ENCODE peak calls at places on chromosomes 1 and 21, in four cellular contexts. O is GM12878, X is K562, T is HepG2. S is an unnamed sample.

GRCh38 chr1:41751804-41752513 is 166.8 kb downstream of the HIVEP3 start:
- DNase-seq in O (peak; percentile 86), X (no peak), T (no peak), S (no peak)

GRCh38 chr1:67642694-67643093 is 42.3 kb upstream of the GADD45A start:
- DNase-seq in O (no peak), X (no peak), T (no peak), S (no peak)

GRCh38 chr1:58874757-58875755 is 91.2 kb upstream of the JUN start:
- DNase-seq in O (no peak), X (no peak), T (peak; percentile 84), S (peak; percentile 46)

GRCh38 chr1:244352156-244352830 is 99.4 kb downstream of the ADSS2 start:
- DNase-seq in O (no peak), X (no peak), T (no peak), S (no peak)

GRCh38 chr1:45687753-45688737 is at the start of gene TMEM69:
- DNase-seq in O (peak; percentile 77), X (peak; percentile 75), T (peak; percentile 90), S (peak; percentile 79)

GRCh38 chr21:43869486-43870325 is 4.7 kb downstream of the AGPAT3 start:
- DNase-seq in O (no peak), X (no peak), T (no peak), S (no peak)

GRCh38 chr21:17829472-17829871 is 10.3 kb upstream of the C21orf91 start:
- DNase-seq in O (no peak), X (no peak), T (no peak), S (no peak)

GRCh38 chr1:107874221-107874620 is 90.8 kb downstream of the VAV3 start:
- DNase-seq in O (no peak), X (no peak), T (no peak), S (no peak)

GRCh38 chr1:43286115-43286514 is 734 bp upstream of the C1orf210 start:
- DNase-seq in O (no peak), X (no peak), T (no peak), S (no peak)

GRCh38 chr1:147238053-147238902 is 4.2 kb upstream of the CHD1L start:
- DNase-seq in O (no peak), X (no peak), T (peak; percentile 96), S (no peak)

GRCh38 chr1:118951270-118951936 is 36.7 kb downstream of the TBX15 start:
- DNase-seq in O (no peak), X (no peak), T (no peak), S (no peak)

GRCh38 chr1:212475151-212475550 is 42.4 kb downstream of the NENF start:
- DNase-seq in O (no peak), X (no peak), T (no peak), S (no peak)

GRCh38 chr1:82162526-82163420 is 362.0 kb downstream of the ADGRL2 start:
- DNase-seq in O (no peak), X (no peak), T (no peak), S (no peak)

GRCh38 chr21:38327984-38328383 is 71.2 kb downstream of the KCNJ15 start:
- DNase-seq in O (peak; percentile 24), X (no peak), T (no peak), S (no peak)

GRCh38 chr1:64006276-64007051 is 197.0 kb upstream of the UBE2U start:
- DNase-seq in O (no peak), X (peak; percentile 9), T (peak; percentile 12), S (no peak)

GRCh38 chr1:172820759-172821158 is 161.9 kb downstream of the FASLG start:
- DNase-seq in O (no peak), X (no peak), T (no peak), S (no peak)

GRCh38 chr1:14943516-14943851 is 210.1 kb upstream of the TMEM51 start:
- DNase-seq in O (no peak), X (no peak), T (no peak), S (no peak)
- H3K4me3 ChIP-seq in O (no peak overlapping the region), X (no peak overlapping the region), T (no peak overlapping the region), S (no peak overlapping the region)

GRCh38 chr1:110151175-110151715 is 951 bp downstream of the SLC6A17 start:
- DNase-seq in O (no peak), X (no peak), T (no peak), S (peak; percentile 65)

GRCh38 chr1:110153407-110153950 is 3.2 kb downstream of the SLC6A17 start:
- DNase-seq in O (no peak), X (no peak), T (no peak), S (no peak)

GRCh38 chr1:110152133-110152785 is 2.0 kb downstream of the SLC6A17 start:
- DNase-seq in O (no peak), X (no peak), T (peak; percentile 1), S (no peak)

GRCh38 chr1:110148961-110149360 is 1.3 kb upstream of the SLC6A17 start:
- DNase-seq in O (no peak), X (no peak), T (no peak), S (no peak)

GRCh38 chr1:110150330-110151174 is at the start of gene SLC6A17:
- DNase-seq in O (no peak), X (peak; percentile 32), T (no peak), S (peak; percentile 82)
- H3K9ac ChIP-seq in O (no peak within 1 kb of the TSS), X (no peak within 1 kb of the TSS), T (no peak within 1 kb of the TSS), S (no peak within 1 kb of the TSS)

GRCh38 chr1:240151126-240151735 is 59.5 kb downstream of the FMN2 start:
- DNase-seq in O (no peak), X (no peak), T (no peak), S (peak; percentile 15)

GRCh38 chr1:240145120-240145519 is 53.4 kb downstream of the FMN2 start:
- DNase-seq in O (no peak), X (no peak), T (no peak), S (no peak)

GRCh38 chr1:240148333-240148732 is 56.6 kb downstream of the FMN2 start:
- DNase-seq in O (no peak), X (no peak), T (no peak), S (no peak)

GRCh38 chr1:240152611-240153297 is 61.1 kb downstream of the FMN2 start:
- DNase-seq in O (no peak), X (no peak), T (no peak), S (no peak)

DNA sequence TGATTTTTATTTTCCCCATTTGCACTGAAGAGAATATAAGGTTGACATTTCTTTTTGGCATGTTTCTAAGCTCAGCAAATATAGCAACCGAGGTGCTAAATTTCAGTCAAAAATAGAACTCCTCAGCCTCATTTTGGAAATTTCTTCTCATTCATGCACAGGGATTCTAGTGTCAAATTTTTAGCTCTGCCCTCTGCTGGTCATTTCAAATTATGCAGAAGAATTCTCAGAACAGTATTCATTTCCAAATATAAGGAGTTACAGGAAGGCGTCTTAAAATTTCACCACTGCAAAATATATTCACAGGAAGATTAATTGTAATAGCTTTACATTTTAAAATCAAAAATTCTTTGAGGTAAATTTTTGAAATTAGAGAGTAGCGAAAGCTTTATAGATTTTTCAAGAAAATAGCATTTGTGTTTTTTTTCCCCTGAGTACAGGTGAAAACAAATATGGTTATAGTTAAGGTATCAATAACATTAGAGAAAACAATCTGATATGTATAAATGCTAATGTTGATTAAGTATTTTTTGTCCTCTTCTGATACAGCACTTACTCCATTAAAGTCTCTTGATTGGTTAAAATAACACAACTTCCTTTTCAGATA is 57.9 kb downstream of the FMN2 start:
- DNase-seq in O (no peak), X (peak; percentile 34), T (peak; percentile 17), S (peak; percentile 39)
- TF ChIP-seq FOXM1 in O (no peak), X (no peak), T (no peak), S (no peak)

GRCh38 chr1:23215751-23216449 is 1.4 kb downstream of the HTR1D start:
- DNase-seq in O (no peak), X (no peak), T (peak; percentile 13), S (no peak)

GRCh38 chr1:23214640-23215039 is 2.7 kb downstream of the HTR1D start:
- DNase-seq in O (no peak), X (peak; percentile 43), T (no peak), S (no peak)

GRCh38 chr1:23216771-23217420 is 406 bp downstream of the HTR1D start:
- DNase-seq in O (no peak), X (peak; percentile 88), T (no peak), S (peak; percentile 89)

GRCh38 chr1:23215291-23215690 is 2.0 kb downstream of the HTR1D start:
- DNase-seq in O (no peak), X (no peak), T (no peak), S (no peak)

GRCh38 chr1:23217421-23218115 is at the start of gene HTR1D:
- DNase-seq in O (no peak), X (peak; percentile 68), T (no peak), S (no peak)
- H3K4me3 ChIP-seq in O (no peak within 1 kb of the TSS), X (peak within 1 kb of the TSS; percentile 42), T (peak within 1 kb of the TSS; percentile 71), S (peak within 1 kb of the TSS; percentile 53)

DNA sequence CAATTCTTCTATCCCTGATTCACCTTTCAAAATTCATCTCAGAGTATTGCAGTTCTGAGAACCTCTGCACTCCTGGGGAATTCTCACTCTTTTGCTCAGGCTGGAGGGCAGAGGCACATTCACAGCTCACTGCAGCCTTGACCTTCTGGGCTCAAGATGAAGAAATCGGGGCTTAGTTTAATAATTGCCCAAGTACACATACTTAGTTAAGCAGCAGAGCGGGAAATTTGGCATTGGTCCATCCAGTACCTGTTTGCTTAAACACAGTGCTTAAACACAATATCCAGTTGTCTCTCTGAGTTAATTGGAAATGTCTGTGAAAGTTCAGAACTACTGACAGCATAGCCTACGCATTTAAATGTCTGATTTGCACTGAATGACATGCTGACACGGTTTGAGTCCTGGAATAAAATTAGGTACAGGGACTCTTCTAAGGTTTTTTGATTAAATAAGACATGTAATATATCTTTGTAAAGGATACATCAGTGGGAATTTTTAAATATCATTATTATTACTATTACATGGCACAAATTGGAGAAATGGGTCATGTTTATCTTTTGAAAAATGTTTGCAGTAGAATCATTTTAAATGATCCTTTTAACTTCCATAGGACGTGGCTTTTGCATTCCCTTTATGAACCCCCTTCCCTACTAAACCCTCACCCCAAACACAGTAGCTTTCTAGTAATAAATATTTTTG is 337.4 kb downstream of the SRGAP2C start:
- DNase-seq in O (no peak), X (no peak), T (peak; percentile 99), S (no peak)
- H3K9ac ChIP-seq in O (no peak overlapping the region), X (no peak overlapping the region), T (no peak overlapping the region), S (no peak overlapping the region)

GRCh38 chr1:32773018-32773763 is 44.0 kb downstream of the YARS1 start:
- DNase-seq in O (peak; percentile 20), X (peak; percentile 84), T (peak; percentile 53), S (peak; percentile 84)

GRCh38 chr1:32773764-32774463 is 43.2 kb downstream of the YARS1 start:
- DNase-seq in O (no peak), X (no peak), T (no peak), S (no peak)

GRCh38 chr1:32774464-32774808 is 42.7 kb downstream of the YARS1 start:
- DNase-seq in O (no peak), X (no peak), T (no peak), S (no peak)

GRCh38 chr1:32775640-32776337 is 41.4 kb downstream of the YARS1 start:
- DNase-seq in O (no peak), X (no peak), T (no peak), S (peak; percentile 70)

DNA sequence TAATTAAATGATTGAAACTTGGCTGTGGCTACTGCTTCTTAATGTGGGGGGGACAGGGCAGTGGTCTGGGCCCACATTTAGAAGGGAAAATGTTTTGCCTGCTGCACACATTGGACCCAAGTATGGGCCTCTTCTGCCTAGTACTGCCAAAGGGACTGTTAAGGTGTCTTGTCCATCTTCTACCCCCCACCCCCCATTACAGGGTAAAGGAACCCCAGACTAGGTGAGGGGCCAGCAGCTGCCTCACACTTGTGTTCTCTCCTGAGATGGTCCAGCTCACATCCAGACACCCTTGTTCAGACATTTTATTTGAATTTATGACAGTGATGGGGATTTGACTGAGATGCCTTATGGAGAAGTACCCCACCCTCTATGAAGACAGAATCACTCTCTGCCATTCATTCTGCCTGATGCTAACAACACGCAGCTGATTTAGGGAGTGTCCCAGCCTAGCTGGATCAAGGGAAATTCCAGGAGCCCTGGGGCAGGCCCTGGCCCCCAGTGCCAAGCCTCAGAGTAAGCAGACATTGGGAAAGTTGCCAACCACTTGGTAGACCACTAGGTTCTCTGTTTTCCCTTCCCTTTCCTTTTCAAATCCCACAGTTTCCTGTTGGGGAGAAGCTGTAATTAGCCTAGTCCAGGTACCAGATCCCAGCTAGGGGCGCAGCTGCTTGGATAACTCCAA is 42.1 kb downstream of the YARS1 start:
- DNase-seq in O (no peak), X (no peak), T (no peak), S (peak; percentile 70)
- TF ChIP-seq FOXM1 in O (no peak), X (no peak), T (no peak), S (no peak)